ENCODE peak calls at places on chromosomes 4 and X, in seven cellular contexts. N, B, Y, R, P, T and W are unnamed samples.

GRCh38 chr4:181909368-181909767 is 333.8 kb upstream of the TENM3 start:
- DNase-seq in N (peak; percentile 59), B (no peak), Y (no peak), R (no peak), P (no peak), T (no peak), W (no peak)

GRCh38 chr4:137524642-137525384 is 7.5 kb downstream of the PCDH18 start:
- DNase-seq in N (no peak), B (no peak), Y (no peak), R (no peak), P (no peak), T (no peak), W (no peak)

GRCh38 chr4:139014391-139015268 is 951 bp upstream of the NOCT start:
- DNase-seq in N (no peak), B (no peak), Y (peak; percentile 85), R (no peak), P (peak; percentile 39), T (no peak), W (no peak)

GRCh38 chrX:55488559-55489314 is 911 bp downstream of the USP51 start:
- DNase-seq in N (peak; percentile 70), B (peak; percentile 66), Y (no peak), R (peak; percentile 60), P (peak; percentile 72), T (peak; percentile 48), W (peak; percentile 75)

GRCh38 chrX:10106801-10107200 is 50.0 kb upstream of the CLCN4 start:
- DNase-seq in N (no peak), B (no peak), Y (no peak), R (no peak), P (no peak), T (no peak), W (no peak)

GRCh38 chr4:3215733-3216132 is 33.2 kb upstream of the MSANTD1 start:
- DNase-seq in N (no peak), B (no peak), Y (no peak), R (no peak), P (no peak), T (no peak), W (no peak)

GRCh38 chr4:154004859-154005520 is 216.1 kb upstream of the SFRP2 start:
- DNase-seq in N (no peak), B (no peak), Y (no peak), R (no peak), P (peak; percentile 63), T (no peak), W (no peak)

GRCh38 chrX:47361538-47362511 is 8.6 kb upstream of the ZNF157 start:
- DNase-seq in N (peak; percentile 82), B (peak; percentile 69), Y (peak; percentile 84), R (peak; percentile 36), P (peak; percentile 82), T (peak; percentile 63), W (peak; percentile 86)

GRCh38 chr4:127533028-127533700 is 99.6 kb upstream of the INTU start:
- DNase-seq in N (peak; percentile 64), B (peak; percentile 43), Y (no peak), R (peak; percentile 61), P (peak; percentile 76), T (peak; percentile 46), W (peak; percentile 75)

GRCh38 chr4:15938182-15938581 is 358 bp downstream of the FGFBP1 start:
- DNase-seq in N (no peak), B (no peak), Y (peak; percentile 34), R (no peak), P (no peak), T (peak; percentile 27), W (no peak)

GRCh38 chrX:69153060-69153730 is 12.1 kb downstream of the PJA1 start:
- DNase-seq in N (no peak), B (no peak), Y (no peak), R (no peak), P (peak; percentile 30), T (no peak), W (no peak)

GRCh38 chr4:87077834-87078585 is 142.4 kb downstream of the KLHL8 start:
- DNase-seq in N (no peak), B (no peak), Y (no peak), R (no peak), P (no peak), T (no peak), W (no peak)

GRCh38 chrX:154458954-154459829 is 1.1 kb downstream of the PLXNA3 start:
- DNase-seq in N (peak; percentile 55), B (peak; percentile 28), Y (no peak), R (no peak), P (no peak), T (no peak), W (no peak)

GRCh38 chr4:52712172-52712990 is 38.8 kb downstream of the ERVMER34-1 start:
- DNase-seq in N (peak; percentile 99), B (peak; percentile 99), Y (peak; percentile 88), R (peak; percentile 99), P (peak; percentile 98), T (peak; percentile 98), W (peak; percentile 98)

GRCh38 chr4:2291705-2292651 is 30.1 kb upstream of the MXD4 start:
- DNase-seq in N (peak; percentile 35), B (no peak), Y (no peak), R (no peak), P (no peak), T (no peak), W (no peak)

GRCh38 chrX:41518127-41518840 is 71.1 kb downstream of the NYX start:
- DNase-seq in N (no peak), B (no peak), Y (no peak), R (no peak), P (no peak), T (no peak), W (no peak)

GRCh38 chrX:153774576-153775292 is 6.1 kb upstream of the SRPK3 start:
- DNase-seq in N (peak; percentile 20), B (peak; percentile 2), Y (no peak), R (peak; percentile 14), P (no peak), T (no peak), W (no peak)

GRCh38 chr4:69823481-69824186 is 36.3 kb downstream of the SULT1E1 start:
- DNase-seq in N (no peak), B (no peak), Y (peak; percentile 18), R (peak; percentile 64), P (no peak), T (peak; percentile 61), W (no peak)

GRCh38 chr4:31408136-31408535 is 688.0 kb downstream of the PCDH7 start:
- DNase-seq in N (no peak), B (no peak), Y (no peak), R (no peak), P (no peak), T (no peak), W (no peak)

GRCh38 chr4:99811850-99812249 is 4.8 kb upstream of the DAPP1 start:
- DNase-seq in N (no peak), B (no peak), Y (peak; percentile 33), R (no peak), P (no peak), T (peak; percentile 22), W (no peak)

GRCh38 chr4:113293043-113293560 is 243.6 kb downstream of the ANK2 start:
- DNase-seq in N (peak; percentile 35), B (no peak), Y (no peak), R (no peak), P (no peak), T (no peak), W (no peak)

GRCh38 chr4:46274717-46275116 is 115.2 kb downstream of the GABRA2 start:
- DNase-seq in N (no peak), B (no peak), Y (no peak), R (no peak), P (no peak), T (no peak), W (no peak)

GRCh38 chr4:13403833-13404232 is 80.3 kb downstream of the RAB28 start:
- DNase-seq in N (no peak), B (no peak), Y (no peak), R (no peak), P (no peak), T (no peak), W (no peak)

GRCh38 chr4:169811476-169811875 is 53.7 kb upstream of the HPF1 start:
- DNase-seq in N (no peak), B (no peak), Y (no peak), R (no peak), P (no peak), T (no peak), W (no peak)
- H3K4me1 ChIP-seq in N (no peaks in the 10 kb centered on the region), B (no peaks in the 10 kb centered on the region), Y (no peaks in the 10 kb centered on the region), R (no peaks in the 10 kb centered on the region), P (no peaks in the 10 kb centered on the region), T (no peaks in the 10 kb centered on the region), W (no peaks in the 10 kb centered on the region)

DNA sequence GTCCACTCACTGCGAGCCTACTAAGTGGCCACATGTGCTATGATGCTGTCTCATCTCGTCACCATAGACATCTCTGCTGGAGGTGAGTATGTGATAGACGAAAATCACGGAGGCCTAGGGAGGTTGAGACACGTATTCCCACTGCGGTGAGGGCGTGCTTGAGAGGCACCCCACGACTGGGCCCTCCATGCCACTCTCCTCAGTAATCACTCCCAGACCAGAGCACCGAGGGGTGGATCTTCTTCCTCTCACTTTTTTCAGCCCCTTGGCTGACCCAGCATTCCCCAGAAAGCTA is 29.0 kb downstream of the AFAP1 start:
- DNase-seq in N (no peak), B (no peak), Y (no peak), R (no peak), P (no peak), T (no peak), W (no peak)
- H3K4me1 ChIP-seq in N (peaks cover 45% of the 10 kb centered on the region), B (peaks cover 38% of the 10 kb centered on the region), Y (no peaks in the 10 kb centered on the region), R (no peaks in the 10 kb centered on the region), P (peaks cover 10% of the 10 kb centered on the region), T (no peaks in the 10 kb centered on the region), W (peaks cover 39% of the 10 kb centered on the region)

DNA sequence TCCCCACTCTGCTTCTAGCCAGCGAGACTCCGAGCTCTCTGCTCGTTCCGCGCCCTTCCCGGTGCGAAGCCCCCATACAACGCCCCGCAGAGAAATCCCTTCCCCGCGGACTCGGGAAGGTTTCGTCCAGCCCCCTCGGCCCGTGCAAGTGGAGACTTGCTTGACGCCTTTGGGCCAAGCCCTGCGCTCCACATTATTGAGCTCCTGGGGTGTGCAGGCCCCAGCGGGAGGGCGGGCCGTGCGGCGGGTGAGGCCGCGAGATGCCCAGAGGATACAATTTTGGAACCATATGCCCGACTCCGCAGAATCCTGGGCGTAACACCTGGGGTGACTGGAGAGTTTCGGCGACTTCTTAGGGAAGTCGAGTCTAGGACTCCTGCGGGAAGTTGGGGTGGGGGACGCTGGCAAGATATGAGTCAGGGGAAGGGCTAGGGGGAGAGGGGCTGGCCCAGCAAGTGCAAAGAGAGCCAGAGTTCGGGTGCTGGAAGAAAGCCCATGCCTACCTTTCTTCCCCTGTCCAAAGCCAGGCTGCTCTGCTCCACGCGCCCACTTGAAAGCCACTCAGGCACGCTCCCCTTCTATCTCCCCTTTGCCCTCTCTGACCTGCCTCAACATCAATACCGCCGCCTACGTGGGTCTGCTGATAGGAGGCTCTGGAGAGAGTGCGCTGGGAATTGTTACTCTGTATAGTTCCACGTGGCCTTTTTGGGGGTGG is 1.1 kb upstream of the ELF4 start:
- DNase-seq in N (no peak), B (no peak), Y (no peak), R (no peak), P (no peak), T (no peak), W (no peak)
- H3K4me1 ChIP-seq in N (peaks cover 22% of the 10 kb centered on the region), B (peaks cover 9% of the 10 kb centered on the region), Y (peaks cover 19% of the 10 kb centered on the region), R (no peaks in the 10 kb centered on the region), P (no peaks in the 10 kb centered on the region), T (no peaks in the 10 kb centered on the region), W (peaks cover 12% of the 10 kb centered on the region)

GRCh38 chr4:8095956-8096689 is 62.5 kb downstream of the ABLIM2 start:
- DNase-seq in N (no peak), B (no peak), Y (no peak), R (no peak), P (no peak), T (no peak), W (no peak)
- H3K4me1 ChIP-seq in N (peaks cover 21% of the 10 kb centered on the region), B (peaks cover 21% of the 10 kb centered on the region), Y (peaks cover 3% of the 10 kb centered on the region), R (no peaks in the 10 kb centered on the region), P (no peaks in the 10 kb centered on the region), T (no peaks in the 10 kb centered on the region), W (no peaks in the 10 kb centered on the region)